ENCODE peak calls at places on chromosomes 16 and 17, in five cellular contexts. Q, W, Y, R and M are unnamed samples.

GRCh38 chr17:731943-732787 is at the start of gene TLCD3A:
- DNase-seq in Q (peak), W (peak), Y (peak), R (peak), M (peak)

GRCh38 chr16:56862776-56863175 is 2.2 kb upstream of the SLC12A3 start:
- DNase-seq in Q (no peak), W (peak), Y (no peak), R (no peak), M (no peak)

GRCh38 chr16:370980-371728 is 816 bp upstream of the MRPL28 start:
- DNase-seq in Q (no peak), W (no peak), Y (no peak), R (no peak), M (no peak)

GRCh38 chr17:16926591-16927451 is 45.1 kb downstream of the TNFRSF13B start:
- DNase-seq in Q (no peak), W (no peak), Y (no peak), R (no peak), M (no peak)

GRCh38 chr16:22232277-22233049 is 26.4 kb downstream of the EEF2K start:
- DNase-seq in Q (peak), W (no peak), Y (no peak), R (no peak), M (no peak)

GRCh38 chr16:19143241-19143640 is 24.8 kb upstream of the SYT17 start:
- DNase-seq in Q (no peak), W (no peak), Y (no peak), R (no peak), M (no peak)

GRCh38 chr17:19000531-19001011 is 4.0 kb downstream of the FAM83G start:
- DNase-seq in Q (peak), W (no peak), Y (peak), R (no peak), M (no peak)

GRCh38 chr17:39283098-39283497 is 57.4 kb upstream of the STAC2 start:
- DNase-seq in Q (no peak), W (no peak), Y (no peak), R (no peak), M (no peak)

GRCh38 chr17:83202002-83203000 is 122.9 kb downstream of the METRNL start:
- DNase-seq in Q (no peak), W (no peak), Y (no peak), R (no peak), M (peak)

GRCh38 chr16:85393674-85394510 is 219.2 kb upstream of the GSE1 start:
- DNase-seq in Q (peak), W (peak), Y (peak), R (no peak), M (peak)

GRCh38 chr16:17830651-17831050 is 359.9 kb upstream of the XYLT1 start:
- DNase-seq in Q (no peak), W (no peak), Y (peak), R (no peak), M (no peak)

GRCh38 chr17:77160877-77161530 is 20.2 kb downstream of the SEC14L1 start:
- DNase-seq in Q (no peak), W (no peak), Y (no peak), R (no peak), M (no peak)

GRCh38 chr17:2406903-2407790 is 6.3 kb upstream of the MNT start:
- DNase-seq in Q (peak), W (no peak), Y (peak), R (peak), M (no peak)

GRCh38 chr16:10699756-10700155 is 5.0 kb upstream of the TEKT5 start:
- DNase-seq in Q (no peak), W (no peak), Y (no peak), R (no peak), M (no peak)

GRCh38 chr17:58187063-58187462 is 5.5 kb upstream of the EPX start:
- DNase-seq in Q (no peak), W (no peak), Y (no peak), R (no peak), M (no peak)

GRCh38 chr17:50953831-50954601 is 87.9 kb upstream of the TOB1 start:
- DNase-seq in Q (peak), W (no peak), Y (peak), R (peak), M (no peak)

GRCh38 chr17:36932383-36933173 is 4.7 kb upstream of the LHX1 start:
- DNase-seq in Q (no peak), W (no peak), Y (no peak), R (no peak), M (no peak)

GRCh38 chr16:61836804-61837398 is 199.3 kb downstream of the CDH8 start:
- DNase-seq in Q (peak), W (no peak), Y (peak), R (no peak), M (no peak)

GRCh38 chr17:70187383-70187782 is 18.1 kb downstream of the KCNJ2 start:
- DNase-seq in Q (peak), W (no peak), Y (peak), R (no peak), M (no peak)

GRCh38 chr16:15715221-15715620 is 65.2 kb downstream of the NDE1 start:
- DNase-seq in Q (no peak), W (no peak), Y (no peak), R (no peak), M (no peak)

GRCh38 chr17:67420994-67421393 is 43.9 kb downstream of the PITPNC1 start:
- DNase-seq in Q (no peak), W (no peak), Y (no peak), R (no peak), M (no peak)

GRCh38 chr17:21549107-21549687 is 143.1 kb upstream of the KCNJ18 start:
- DNase-seq in Q (peak), W (peak), Y (peak), R (peak), M (no peak)